ENCODE peak calls at places on chromosomes 3 and 15, in seven cellular contexts. I is psoas muscle, Y is activated gamma-delta T cell treated with Interleukin-2 at 50 U/mL for 16 hours, F is mammary epithelial cell, A is left cardiac atrium, Z is lower leg skin, V is T-helper 9 cell. J is an unnamed sample.

GRCh38 chr3:171055336-171056178 is 29.0 kb upstream of the SLC2A2 start:
- DNase-seq in I (no peak), Z (no peak), A (no peak), Y (no peak), F (no peak), V (no peak), J (no peak)

GRCh38 chr15:92915766-92916435 is 15.8 kb downstream of the CHD2 start:
- DNase-seq in Y (no peak), I (no peak), A (no peak), F (no peak), Z (no peak), V (no peak), J (no peak)

GRCh38 chr15:80202641-80203360 is 49.2 kb downstream of the CTXND1 start:
- DNase-seq in A (no peak), F (peak; percentile 90), Z (no peak), V (no peak), I (no peak), Y (no peak), J (peak; percentile 85)

GRCh38 chr3:114441386-114441785 is 147.6 kb downstream of the TIGIT start:
- DNase-seq in I (no peak), A (no peak), Y (no peak), V (no peak), F (no peak), Z (no peak), J (no peak)

GRCh38 chr15:57033715-57034439 is 115.4 kb downstream of the TCF12 start:
- DNase-seq in Y (no peak), A (no peak), I (no peak), F (no peak), Z (no peak), V (no peak), J (no peak)

GRCh38 chr15:22903961-22904534 is 65.6 kb downstream of the NIPA2 start:
- DNase-seq in Z (no peak), F (no peak), Y (no peak), V (no peak), A (no peak), I (no peak), J (no peak)

GRCh38 chr3:99896482-99896881 is 78.8 kb downstream of the CMSS1 start:
- DNase-seq in Z (no peak), Y (no peak), V (no peak), I (no peak), A (no peak), F (no peak), J (no peak)

GRCh38 chr3:175121225-175121624 is 262.1 kb downstream of the NAALADL2 start:
- DNase-seq in V (no peak), F (peak; percentile 41), I (no peak), Y (no peak), Z (no peak), A (no peak), J (peak; percentile 44)

GRCh38 chr15:92383528-92384326 is 10.0 kb upstream of the ST8SIA2 start:
- DNase-seq in A (no peak), Y (no peak), F (no peak), V (no peak), I (no peak), Z (no peak), J (peak; percentile 42)

GRCh38 chr3:59266551-59266950 is 216.7 kb upstream of the CFAP20DC start:
- DNase-seq in I (no peak), F (peak; percentile 97), Y (no peak), V (no peak), Z (no peak), A (no peak), J (no peak)

GRCh38 chr3:153848701-153849100 is 272.5 kb upstream of the ARHGEF26 start:
- DNase-seq in A (peak; percentile 22), I (no peak), Y (no peak), Z (no peak), F (no peak), V (no peak), J (no peak)

GRCh38 chr15:59321000-59321689 is 51.5 kb downstream of the MYO1E start:
- DNase-seq in Z (no peak), I (no peak), Y (no peak), V (no peak), F (no peak), A (no peak), J (no peak)

GRCh38 chr3:66618066-66618465 is 117.2 kb upstream of the LRIG1 start:
- DNase-seq in V (no peak), Y (no peak), I (no peak), A (no peak), F (no peak), Z (no peak), J (no peak)

GRCh38 chr3:1082024-1082633 is 10.7 kb upstream of the CNTN6 start:
- DNase-seq in V (no peak), Z (no peak), F (peak; percentile 27), I (no peak), Y (no peak), A (peak; percentile 32), J (peak; percentile 28)

GRCh38 chr15:49145651-49146609 is 9.5 kb downstream of the COPS2 start:
- DNase-seq in F (peak; percentile 52), Z (no peak), Y (peak; percentile 10), I (no peak), V (no peak), A (no peak), J (peak; percentile 58)

GRCh38 chr3:53994986-53995385 is 103.3 kb upstream of the SELENOK start:
- DNase-seq in F (no peak), I (no peak), Y (no peak), V (no peak), A (no peak), Z (no peak), J (no peak)

GRCh38 chr3:53103566-53104296 is 26.5 kb downstream of the RFT1 start:
- DNase-seq in Y (no peak), Z (no peak), V (no peak), A (no peak), I (peak; percentile 23), F (no peak), J (no peak)

GRCh38 chr3:16467368-16467767 is 46.1 kb downstream of the RFTN1 start:
- DNase-seq in I (no peak), Z (no peak), V (peak; percentile 16), Y (no peak), A (no peak), F (no peak), J (no peak)

GRCh38 chr15:61946778-61947177 is 113.5 kb downstream of the VPS13C start:
- DNase-seq in Y (no peak), I (no peak), F (no peak), Z (no peak), A (no peak), V (no peak), J (no peak)

GRCh38 chr3:125556314-125556713 is 36.3 kb upstream of the SNX4 start:
- DNase-seq in Z (no peak), F (no peak), Y (no peak), I (no peak), A (no peak), V (no peak), J (peak; percentile 6)

GRCh38 chr3:55165278-55165677 is 237.4 kb upstream of the LRTM1 start:
- DNase-seq in Z (no peak), F (no peak), A (no peak), V (no peak), Y (no peak), I (no peak), J (no peak)

GRCh38 chr3:81554348-81554747 is 207.1 kb downstream of the GBE1 start:
- DNase-seq in Y (no peak), Z (no peak), V (no peak), A (no peak), F (peak; percentile 11), I (no peak), J (no peak)

GRCh38 chr15:57159767-57160166 is 216.5 kb upstream of the CGNL1 start:
- DNase-seq in Y (no peak), V (no peak), I (no peak), F (no peak), Z (no peak), A (no peak), J (no peak)

GRCh38 chr3:149003653-149004305 is 12.4 kb downstream of the GYG1 start:
- DNase-seq in V (no peak), A (no peak), F (peak; percentile 23), Y (peak; percentile 42), I (no peak), Z (no peak), J (no peak)

GRCh38 chr15:64151727-64152506 is at the start of gene SNX22:
- DNase-seq in Y (peak; percentile 28), V (peak; percentile 26), A (no peak), F (no peak), I (peak; percentile 38), Z (peak; percentile 85), J (no peak)

GRCh38 chr3:129314757-129315385 is 36.2 kb downstream of the HMCES start:
- DNase-seq in I (peak; percentile 83), Z (peak; percentile 97), V (no peak), Y (peak; percentile 33), F (peak; percentile 76), A (peak; percentile 91), J (peak; percentile 87)

GRCh38 chr15:92665100-92665555 is 9.6 kb upstream of the FAM174B start:
- DNase-seq in A (no peak), F (no peak), I (no peak), V (no peak), Z (no peak), Y (no peak), J (peak; percentile 61)

GRCh38 chr3:52093751-52094525 is 37.6 kb upstream of the DUSP7 start:
- DNase-seq in Z (no peak), I (no peak), Y (no peak), V (no peak), F (no peak), A (peak; percentile 19), J (peak; percentile 13)

GRCh38 chr3:94036909-94037507 is 8.6 kb upstream of the STX19 start:
- DNase-seq in Z (no peak), Y (no peak), I (no peak), A (no peak), V (no peak), F (peak; percentile 42), J (peak; percentile 59)

GRCh38 chr3:158789592-158789991 is 12.3 kb upstream of the MFSD1 start:
- DNase-seq in V (no peak), Y (no peak), F (peak; percentile 43), I (no peak), Z (no peak), A (no peak), J (peak; percentile 55)

GRCh38 chr3:67489816-67490215 is 164.6 kb downstream of the SUCLG2 start:
- DNase-seq in Z (no peak), I (no peak), A (no peak), F (no peak), V (no peak), Y (no peak), J (no peak)

GRCh38 chr3:49415931-49416601 is 3.8 kb downstream of the TCTA start:
- DNase-seq in Z (no peak), Y (peak; percentile 45), V (peak; percentile 50), A (no peak), I (no peak), F (no peak), J (no peak)

GRCh38 chr15:73989001-73989798 is 2.9 kb downstream of the STOML1 start:
- DNase-seq in V (no peak), Y (no peak), Z (peak; percentile 76), I (peak; percentile 38), A (no peak), F (peak; percentile 89), J (peak; percentile 71)

GRCh38 chr3:178685591-178685906 is 149.3 kb downstream of the KCNMB2 start:
- DNase-seq in Y (no peak), F (no peak), A (no peak), I (no peak), Z (no peak), V (no peak), J (no peak)

GRCh38 chr3:106332884-106333283 is 464.1 kb upstream of the CBLB start:
- DNase-seq in F (peak; percentile 87), Z (no peak), A (no peak), Y (no peak), V (no peak), I (no peak), J (peak; percentile 57)

J was measured in MCF 10A.